ENCODE peak calls at places on chromosome 14, in five cellular contexts. A, P, U, M and N are unnamed samples.

GRCh38 chr14:54881235-54881760 is 21.3 kb downstream of the GCH1 start:
- DNase-seq in U (peak; percentile 65), A (peak; percentile 24), M (peak; percentile 66), P (peak; percentile 70), N (no peak)

GRCh38 chr14:55062517-55063351 is 11.3 kb downstream of the MAPK1IP1L start:
- DNase-seq in P (no peak), A (peak; percentile 25), M (peak; percentile 18), U (no peak), N (no peak)

GRCh38 chr14:64298773-64299172 is 4.6 kb upstream of the ESR2 start:
- DNase-seq in U (peak; percentile 25), A (no peak), M (no peak), P (peak; percentile 58), N (no peak)

GRCh38 chr14:90783344-90783743 is 32.9 kb downstream of the TTC7B start:
- DNase-seq in M (no peak), P (no peak), U (no peak), A (no peak), N (no peak)

GRCh38 chr14:35331605-35332516 is 39.7 kb downstream of the PSMA6 start:
- DNase-seq in U (no peak), A (no peak), P (no peak), M (peak; percentile 69), N (peak; percentile 92)

GRCh38 chr14:33287204-33287603 is 348.5 kb downstream of the NPAS3 start:
- DNase-seq in P (no peak), A (no peak), M (peak; percentile 57), U (no peak), N (no peak)

GRCh38 chr14:84657866-84658385 is 872.0 kb upstream of the FLRT2 start:
- DNase-seq in P (no peak), A (no peak), U (no peak), M (no peak), N (no peak)

GRCh38 chr14:33686218-33686617 is 264.7 kb downstream of the EGLN3 start:
- DNase-seq in M (peak; percentile 92), P (no peak), U (no peak), A (no peak), N (no peak)

GRCh38 chr14:22159968-22160367 is 429.1 kb downstream of the DAD1 start:
- DNase-seq in A (no peak), U (no peak), M (no peak), P (peak; percentile 47), N (no peak)

GRCh38 chr14:27995688-27996087 is 770.9 kb upstream of the FOXG1 start:
- DNase-seq in U (no peak), P (no peak), M (no peak), A (no peak), N (no peak)

GRCh38 chr14:37142835-37143499 is 29.4 kb downstream of the SLC25A21 start:
- DNase-seq in A (no peak), U (no peak), M (peak; percentile 95), P (peak; percentile 43), N (no peak)

GRCh38 chr14:22391908-22392307 is 197.1 kb downstream of the DAD1 start:
- DNase-seq in U (peak; percentile 92), M (peak; percentile 70), P (peak; percentile 94), A (peak; percentile 61), N (no peak)

GRCh38 chr14:22226381-22226780 is 362.6 kb downstream of the DAD1 start:
- DNase-seq in U (peak; percentile 27), A (no peak), M (peak; percentile 21), P (peak; percentile 94), N (no peak)

GRCh38 chr14:73746540-73747385 is 32.6 kb upstream of the PNMA1 start:
- DNase-seq in M (no peak), A (no peak), U (peak; percentile 18), P (no peak), N (no peak)

GRCh38 chr14:91367173-91368171 is 50.1 kb downstream of the CCDC88C start:
- DNase-seq in M (peak; percentile 97), P (peak; percentile 75), U (peak; percentile 94), A (no peak), N (no peak)

GRCh38 chr14:32256606-32257005 is 53.5 kb upstream of the RNU6-8 start:
- DNase-seq in M (peak; percentile 5), P (no peak), U (no peak), A (no peak), N (no peak)

GRCh38 chr14:81323621-81324400 is 76.3 kb downstream of the STON2 start:
- DNase-seq in U (no peak), M (peak; percentile 38), P (no peak), A (no peak), N (peak; percentile 74)

GRCh38 chr14:70188292-70188607 is 501 bp downstream of the SLC8A3 start:
- DNase-seq in M (peak; percentile 9), P (no peak), A (no peak), U (no peak), N (no peak)

GRCh38 chr14:91331761-91332447 is 85.7 kb downstream of the CCDC88C start:
- DNase-seq in U (no peak), A (no peak), M (no peak), P (no peak), N (peak; percentile 64)

GRCh38 chr14:50668008-50668851 is at the start of gene SAV1:
- DNase-seq in U (peak; percentile 65), M (peak; percentile 84), P (peak; percentile 85), A (peak; percentile 88), N (peak; percentile 92)

GRCh38 chr14:74913986-74914573 is 9.0 kb downstream of the RPS6KL1 start:
- DNase-seq in M (peak; percentile 58), A (peak; percentile 77), U (peak; percentile 59), P (peak; percentile 90), N (no peak)

GRCh38 chr14:37546621-37547447 is 48.2 kb downstream of the FOXA1 start:
- DNase-seq in U (no peak), A (no peak), P (no peak), M (peak; percentile 16), N (no peak)

GRCh38 chr14:56217380-56218045 is 99.3 kb downstream of the PELI2 start:
- DNase-seq in U (no peak), M (no peak), A (no peak), P (no peak), N (no peak)

GRCh38 chr14:56224691-56225681 is 106.8 kb downstream of the PELI2 start:
- DNase-seq in M (no peak), A (no peak), P (no peak), U (no peak), N (peak; percentile 46)

GRCh38 chr14:56224179-56224578 is 106.0 kb downstream of the PELI2 start:
- DNase-seq in U (no peak), P (no peak), A (no peak), M (no peak), N (no peak)

GRCh38 chr14:56219666-56220413 is 101.6 kb downstream of the PELI2 start:
- DNase-seq in M (no peak), A (no peak), P (no peak), U (no peak), N (no peak)

GRCh38 chr14:56221392-56222128 is 103.3 kb downstream of the PELI2 start:
- DNase-seq in M (no peak), P (no peak), U (no peak), A (peak; percentile 13), N (no peak)
- H3K4me1 ChIP-seq in M (peaks cover under 1% of the 10 kb centered on the region), P (peaks cover 6% of the 10 kb centered on the region), U (peaks cover 4% of the 10 kb centered on the region), A (peaks cover 3% of the 10 kb centered on the region), N (peaks cover 33% of the 10 kb centered on the region)

DNA sequence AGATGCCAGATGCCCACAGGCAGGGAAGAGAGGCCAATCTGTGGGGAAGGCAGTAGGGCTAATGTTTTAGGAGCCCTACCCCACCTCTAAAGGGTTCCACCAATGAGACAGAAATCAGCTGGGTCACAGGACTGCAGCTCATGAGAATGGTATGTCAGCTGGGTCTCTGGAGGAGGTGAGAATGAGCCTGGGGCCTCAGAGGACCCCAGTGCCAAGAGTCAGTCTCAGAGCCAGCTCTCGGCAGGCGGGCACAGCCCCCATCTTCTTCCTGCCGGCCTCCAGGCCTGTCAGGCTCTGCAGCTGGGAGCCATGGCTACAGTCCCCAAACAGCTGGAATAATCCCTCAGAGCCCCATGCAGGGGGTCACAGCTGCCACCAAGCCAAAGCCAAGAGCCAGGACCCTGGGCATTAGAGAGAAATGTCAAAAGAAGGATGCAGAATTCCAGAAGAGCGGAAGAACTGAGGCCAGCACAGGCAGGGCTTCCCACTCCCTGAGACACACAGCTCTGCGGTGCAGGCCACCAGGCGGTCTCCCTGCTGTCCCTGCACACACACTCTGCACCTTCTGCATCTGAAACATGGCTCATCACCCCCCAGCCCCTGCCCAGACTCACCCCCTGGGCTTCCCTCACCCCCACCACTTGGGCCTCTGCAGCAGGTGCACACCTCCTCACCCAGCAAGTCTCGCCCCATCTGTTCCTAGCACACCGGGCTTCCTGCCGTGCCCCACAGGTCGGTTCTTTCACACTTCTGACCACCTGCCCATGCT is 26.0 kb downstream of the ITPK1 start:
- DNase-seq in P (no peak), M (no peak), U (no peak), A (no peak), N (peak; percentile 57)
- H3K4me1 ChIP-seq in P (no peaks in the 10 kb centered on the region), M (no peaks in the 10 kb centered on the region), U (no peaks in the 10 kb centered on the region), A (peaks cover 30% of the 10 kb centered on the region), N (peaks cover 32% of the 10 kb centered on the region)

GRCh38 chr14:77002335-77002734 is 26.2 kb downstream of the IRF2BPL start:
- DNase-seq in U (no peak), A (no peak), M (no peak), P (no peak), N (no peak)
- H3K4me1 ChIP-seq in U (peaks cover 46% of the 10 kb centered on the region), A (no peaks in the 10 kb centered on the region), M (no peaks in the 10 kb centered on the region), P (peaks cover 21% of the 10 kb centered on the region), N (peaks cover 40% of the 10 kb centered on the region)

DNA sequence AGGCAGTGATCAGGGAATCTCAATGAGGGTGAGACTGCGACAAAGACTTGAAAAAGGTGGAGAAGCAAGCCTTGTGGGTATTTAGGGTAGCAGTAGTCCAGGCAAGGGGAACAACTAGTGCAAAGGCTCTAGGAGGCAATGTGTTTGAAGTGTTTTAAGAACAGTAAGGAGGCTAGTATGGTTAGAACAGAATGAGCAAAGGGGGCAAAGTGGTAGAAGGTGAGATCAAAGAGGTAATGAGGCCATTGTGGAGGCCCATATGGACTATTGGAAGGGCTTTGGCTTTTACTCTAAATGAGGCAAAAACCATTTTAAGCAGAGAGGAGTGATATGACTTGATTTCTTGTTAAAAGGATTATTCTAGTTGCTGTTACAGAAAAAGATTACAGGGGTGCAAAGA is 16.8 kb downstream of the HIF1A start:
- DNase-seq in M (no peak), P (no peak), A (no peak), U (no peak), N (no peak)
- H3K4me1 ChIP-seq in M (peaks cover 2% of the 10 kb centered on the region), P (peaks cover 87% of the 10 kb centered on the region), A (peaks cover 7% of the 10 kb centered on the region), U (peaks cover 81% of the 10 kb centered on the region), N (peaks cover 18% of the 10 kb centered on the region)

GRCh38 chr14:93956082-93956481 is 20.3 kb downstream of the ASB2 start:
- DNase-seq in P (no peak), U (no peak), M (no peak), A (no peak), N (no peak)
- H3K4me1 ChIP-seq in P (peaks cover 26% of the 10 kb centered on the region), U (peaks cover 87% of the 10 kb centered on the region), M (no peaks in the 10 kb centered on the region), A (peaks cover 19% of the 10 kb centered on the region), N (no peaks in the 10 kb centered on the region)

GRCh38 chr14:98411154-98411553 is 860.8 kb downstream of the BCL11B start:
- DNase-seq in U (no peak), A (no peak), P (no peak), M (no peak), N (no peak)
- H3K4me1 ChIP-seq in U (no peaks in the 10 kb centered on the region), A (no peaks in the 10 kb centered on the region), P (no peaks in the 10 kb centered on the region), M (no peaks in the 10 kb centered on the region), N (no peaks in the 10 kb centered on the region)